ENCODE peak calls at places on chromosomes 11 and 22, in six cellular contexts. One of them, this sample, is unnamed.

GRCh38 chr11:44260081-44260480 is 49.9 kb downstream of the ALX4 start:
- DNase-seq in cardiac muscle cell: no peak
- DNase-seq in naive thymus-derived CD8-positive, alpha-beta T cell: no peak
- DNase-seq in CD4-positive, alpha-beta T cell: no peak
- DNase-seq in fibroblast of mammary gland: no peak
- DNase-seq in naive thymus-derived CD4-positive, alpha-beta T cell: no peak
- DNase-seq in this sample: no peak

GRCh38 chr11:59267738-59268475 is 55.2 kb upstream of the MPEG1 start:
- DNase-seq in cardiac muscle cell: no peak
- DNase-seq in naive thymus-derived CD8-positive, alpha-beta T cell: no peak
- DNase-seq in CD4-positive, alpha-beta T cell: no peak
- DNase-seq in fibroblast of mammary gland: peak
- DNase-seq in naive thymus-derived CD4-positive, alpha-beta T cell: no peak
- DNase-seq in this sample: no peak

GRCh38 chr11:93541884-93542752 is 1.1 kb downstream of the SMCO4 start:
- DNase-seq in cardiac muscle cell: peak
- DNase-seq in naive thymus-derived CD8-positive, alpha-beta T cell: peak
- DNase-seq in CD4-positive, alpha-beta T cell: peak
- DNase-seq in fibroblast of mammary gland: peak
- DNase-seq in naive thymus-derived CD4-positive, alpha-beta T cell: peak
- DNase-seq in this sample: peak

GRCh38 chr22:32589007-32589406 is 114.4 kb downstream of the FBXO7 start:
- DNase-seq in cardiac muscle cell: no peak
- DNase-seq in naive thymus-derived CD8-positive, alpha-beta T cell: no peak
- DNase-seq in CD4-positive, alpha-beta T cell: no peak
- DNase-seq in fibroblast of mammary gland: peak
- DNase-seq in naive thymus-derived CD4-positive, alpha-beta T cell: no peak
- DNase-seq in this sample: peak

GRCh38 chr11:12445001-12445400 is 67.6 kb downstream of the PARVA start:
- DNase-seq in cardiac muscle cell: no peak
- DNase-seq in naive thymus-derived CD8-positive, alpha-beta T cell: no peak
- DNase-seq in CD4-positive, alpha-beta T cell: no peak
- DNase-seq in fibroblast of mammary gland: no peak
- DNase-seq in naive thymus-derived CD4-positive, alpha-beta T cell: no peak
- DNase-seq in this sample: no peak

GRCh38 chr22:49261616-49262015 is 566.1 kb downstream of the BRD1 start:
- DNase-seq in cardiac muscle cell: no peak
- DNase-seq in naive thymus-derived CD8-positive, alpha-beta T cell: no peak
- DNase-seq in CD4-positive, alpha-beta T cell: no peak
- DNase-seq in fibroblast of mammary gland: no peak
- DNase-seq in naive thymus-derived CD4-positive, alpha-beta T cell: no peak
- DNase-seq in this sample: no peak

GRCh38 chr11:16136792-16137395 is 219.5 kb downstream of the SOX6 start:
- DNase-seq in cardiac muscle cell: no peak
- DNase-seq in naive thymus-derived CD8-positive, alpha-beta T cell: no peak
- DNase-seq in CD4-positive, alpha-beta T cell: no peak
- DNase-seq in fibroblast of mammary gland: no peak
- DNase-seq in naive thymus-derived CD4-positive, alpha-beta T cell: no peak
- DNase-seq in this sample: no peak

GRCh38 chr22:42836026-42836425 is 21.0 kb downstream of the ARFGAP3 start:
- DNase-seq in cardiac muscle cell: no peak
- DNase-seq in naive thymus-derived CD8-positive, alpha-beta T cell: no peak
- DNase-seq in CD4-positive, alpha-beta T cell: no peak
- DNase-seq in fibroblast of mammary gland: no peak
- DNase-seq in naive thymus-derived CD4-positive, alpha-beta T cell: no peak
- DNase-seq in this sample: no peak

GRCh38 chr11:3775761-3776406 is 21.5 kb downstream of the NUP98 start:
- DNase-seq in cardiac muscle cell: no peak
- DNase-seq in naive thymus-derived CD8-positive, alpha-beta T cell: no peak
- DNase-seq in CD4-positive, alpha-beta T cell: no peak
- DNase-seq in fibroblast of mammary gland: peak
- DNase-seq in naive thymus-derived CD4-positive, alpha-beta T cell: no peak
- DNase-seq in this sample: no peak

GRCh38 chr22:32342977-32343376 is 14.7 kb upstream of the RFPL3 start:
- DNase-seq in cardiac muscle cell: no peak
- DNase-seq in naive thymus-derived CD8-positive, alpha-beta T cell: no peak
- DNase-seq in CD4-positive, alpha-beta T cell: no peak
- DNase-seq in fibroblast of mammary gland: no peak
- DNase-seq in naive thymus-derived CD4-positive, alpha-beta T cell: no peak
- DNase-seq in this sample: no peak

GRCh38 chr11:62725686-62726085 is 1.6 kb downstream of the HNRNPUL2 start:
- DNase-seq in cardiac muscle cell: no peak
- DNase-seq in naive thymus-derived CD8-positive, alpha-beta T cell: no peak
- DNase-seq in CD4-positive, alpha-beta T cell: no peak
- DNase-seq in fibroblast of mammary gland: no peak
- DNase-seq in naive thymus-derived CD4-positive, alpha-beta T cell: no peak
- DNase-seq in this sample: no peak

GRCh38 chr11:94738746-94739145 is 29.4 kb upstream of the AMOTL1 start:
- DNase-seq in cardiac muscle cell: no peak
- DNase-seq in naive thymus-derived CD8-positive, alpha-beta T cell: no peak
- DNase-seq in CD4-positive, alpha-beta T cell: no peak
- DNase-seq in fibroblast of mammary gland: no peak
- DNase-seq in naive thymus-derived CD4-positive, alpha-beta T cell: no peak
- DNase-seq in this sample: no peak

GRCh38 chr11:65615950-65616574 is 486 bp downstream of the PCNX3 start:
- DNase-seq in cardiac muscle cell: peak
- DNase-seq in naive thymus-derived CD8-positive, alpha-beta T cell: no peak
- DNase-seq in CD4-positive, alpha-beta T cell: no peak
- DNase-seq in fibroblast of mammary gland: no peak
- DNase-seq in naive thymus-derived CD4-positive, alpha-beta T cell: no peak
- DNase-seq in this sample: peak

GRCh38 chr11:96486890-96487633 is 97.2 kb downstream of the JRKL start:
- DNase-seq in cardiac muscle cell: peak
- DNase-seq in naive thymus-derived CD8-positive, alpha-beta T cell: no peak
- DNase-seq in CD4-positive, alpha-beta T cell: no peak
- DNase-seq in fibroblast of mammary gland: no peak
- DNase-seq in naive thymus-derived CD4-positive, alpha-beta T cell: no peak
- DNase-seq in this sample: peak

GRCh38 chr11:20497124-20497792 is 102.2 kb upstream of the SLC6A5 start:
- DNase-seq in cardiac muscle cell: no peak
- DNase-seq in naive thymus-derived CD8-positive, alpha-beta T cell: no peak
- DNase-seq in CD4-positive, alpha-beta T cell: no peak
- DNase-seq in fibroblast of mammary gland: no peak
- DNase-seq in naive thymus-derived CD4-positive, alpha-beta T cell: no peak
- DNase-seq in this sample: no peak

GRCh38 chr11:128776434-128777284 is 82.8 kb downstream of the FLI1 start:
- DNase-seq in cardiac muscle cell: peak
- DNase-seq in naive thymus-derived CD8-positive, alpha-beta T cell: peak
- DNase-seq in CD4-positive, alpha-beta T cell: no peak
- DNase-seq in fibroblast of mammary gland: peak
- DNase-seq in naive thymus-derived CD4-positive, alpha-beta T cell: peak
- DNase-seq in this sample: peak

GRCh38 chr11:134560566-134561347 is 148.7 kb upstream of the B3GAT1 start:
- DNase-seq in cardiac muscle cell: peak
- DNase-seq in naive thymus-derived CD8-positive, alpha-beta T cell: no peak
- DNase-seq in CD4-positive, alpha-beta T cell: no peak
- DNase-seq in fibroblast of mammary gland: no peak
- DNase-seq in naive thymus-derived CD4-positive, alpha-beta T cell: no peak
- DNase-seq in this sample: no peak

GRCh38 chr11:35514481-35514880 is 10.9 kb downstream of the PAMR1 start:
- DNase-seq in cardiac muscle cell: no peak
- DNase-seq in naive thymus-derived CD8-positive, alpha-beta T cell: no peak
- DNase-seq in CD4-positive, alpha-beta T cell: no peak
- DNase-seq in fibroblast of mammary gland: no peak
- DNase-seq in naive thymus-derived CD4-positive, alpha-beta T cell: no peak
- DNase-seq in this sample: no peak

GRCh38 chr11:2787816-2788750 is 88.3 kb upstream of the KCNQ1OT1 start:
- DNase-seq in cardiac muscle cell: peak
- DNase-seq in naive thymus-derived CD8-positive, alpha-beta T cell: no peak
- DNase-seq in CD4-positive, alpha-beta T cell: no peak
- DNase-seq in fibroblast of mammary gland: no peak
- DNase-seq in naive thymus-derived CD4-positive, alpha-beta T cell: no peak
- DNase-seq in this sample: no peak

GRCh38 chr22:28024422-28024888 is 105.4 kb upstream of the PITPNB start:
- DNase-seq in cardiac muscle cell: no peak
- DNase-seq in naive thymus-derived CD8-positive, alpha-beta T cell: no peak
- DNase-seq in CD4-positive, alpha-beta T cell: no peak
- DNase-seq in fibroblast of mammary gland: no peak
- DNase-seq in naive thymus-derived CD4-positive, alpha-beta T cell: no peak
- DNase-seq in this sample: no peak

GRCh38 chr11:27563201-27563600 is 56.6 kb upstream of the LIN7C start:
- DNase-seq in cardiac muscle cell: no peak
- DNase-seq in naive thymus-derived CD8-positive, alpha-beta T cell: no peak
- DNase-seq in CD4-positive, alpha-beta T cell: no peak
- DNase-seq in fibroblast of mammary gland: peak
- DNase-seq in naive thymus-derived CD4-positive, alpha-beta T cell: no peak
- DNase-seq in this sample: peak

GRCh38 chr11:74037309-74037708 is 28.4 kb upstream of the UCP3 start:
- DNase-seq in cardiac muscle cell: no peak
- DNase-seq in naive thymus-derived CD8-positive, alpha-beta T cell: no peak
- DNase-seq in CD4-positive, alpha-beta T cell: no peak
- DNase-seq in fibroblast of mammary gland: peak
- DNase-seq in naive thymus-derived CD4-positive, alpha-beta T cell: no peak
- DNase-seq in this sample: no peak

GRCh38 chr11:2792376-2793250 is 92.8 kb upstream of the KCNQ1OT1 start:
- DNase-seq in cardiac muscle cell: no peak
- DNase-seq in naive thymus-derived CD8-positive, alpha-beta T cell: no peak
- DNase-seq in CD4-positive, alpha-beta T cell: no peak
- DNase-seq in fibroblast of mammary gland: no peak
- DNase-seq in naive thymus-derived CD4-positive, alpha-beta T cell: no peak
- DNase-seq in this sample: no peak

GRCh38 chr11:23723861-23724260 is 773.0 kb upstream of the LUZP2 start:
- DNase-seq in cardiac muscle cell: no peak
- DNase-seq in naive thymus-derived CD8-positive, alpha-beta T cell: no peak
- DNase-seq in CD4-positive, alpha-beta T cell: no peak
- DNase-seq in fibroblast of mammary gland: no peak
- DNase-seq in naive thymus-derived CD4-positive, alpha-beta T cell: no peak
- DNase-seq in this sample: no peak

GRCh38 chr11:11691296-11692141 is 69.7 kb upstream of the GALNT18 start:
- DNase-seq in cardiac muscle cell: no peak
- DNase-seq in naive thymus-derived CD8-positive, alpha-beta T cell: no peak
- DNase-seq in CD4-positive, alpha-beta T cell: no peak
- DNase-seq in fibroblast of mammary gland: no peak
- DNase-seq in naive thymus-derived CD4-positive, alpha-beta T cell: no peak
- DNase-seq in this sample: no peak

GRCh38 chr11:47991266-47991830 is 11.0 kb downstream of the PTPRJ start:
- DNase-seq in cardiac muscle cell: peak
- DNase-seq in naive thymus-derived CD8-positive, alpha-beta T cell: no peak
- DNase-seq in CD4-positive, alpha-beta T cell: no peak
- DNase-seq in fibroblast of mammary gland: no peak
- DNase-seq in naive thymus-derived CD4-positive, alpha-beta T cell: no peak
- DNase-seq in this sample: no peak

GRCh38 chr11:88288560-88288959 is 49.0 kb downstream of the CTSC start:
- DNase-seq in cardiac muscle cell: no peak
- DNase-seq in naive thymus-derived CD8-positive, alpha-beta T cell: no peak
- DNase-seq in CD4-positive, alpha-beta T cell: no peak
- DNase-seq in fibroblast of mammary gland: no peak
- DNase-seq in naive thymus-derived CD4-positive, alpha-beta T cell: no peak
- DNase-seq in this sample: no peak

GRCh38 chr22:47090591-47091240 is 328.3 kb downstream of the TBC1D22A start:
- DNase-seq in cardiac muscle cell: no peak
- DNase-seq in naive thymus-derived CD8-positive, alpha-beta T cell: peak
- DNase-seq in CD4-positive, alpha-beta T cell: peak
- DNase-seq in fibroblast of mammary gland: peak
- DNase-seq in naive thymus-derived CD4-positive, alpha-beta T cell: peak
- DNase-seq in this sample: peak

GRCh38 chr11:28673687-28674431 is 565.7 kb downstream of the METTL15 start:
- DNase-seq in cardiac muscle cell: no peak
- DNase-seq in naive thymus-derived CD8-positive, alpha-beta T cell: no peak
- DNase-seq in CD4-positive, alpha-beta T cell: no peak
- DNase-seq in fibroblast of mammary gland: peak
- DNase-seq in naive thymus-derived CD4-positive, alpha-beta T cell: no peak
- DNase-seq in this sample: no peak

GRCh38 chr11:35111171-35112055 is 27.6 kb upstream of the CD44 start:
- DNase-seq in cardiac muscle cell: no peak
- DNase-seq in naive thymus-derived CD8-positive, alpha-beta T cell: no peak
- DNase-seq in CD4-positive, alpha-beta T cell: no peak
- DNase-seq in fibroblast of mammary gland: peak
- DNase-seq in naive thymus-derived CD4-positive, alpha-beta T cell: no peak
- DNase-seq in this sample: peak

GRCh38 chr11:77865805-77866204 is 44.9 kb downstream of the AAMDC start:
- DNase-seq in cardiac muscle cell: no peak
- DNase-seq in naive thymus-derived CD8-positive, alpha-beta T cell: no peak
- DNase-seq in CD4-positive, alpha-beta T cell: no peak
- DNase-seq in fibroblast of mammary gland: peak
- DNase-seq in naive thymus-derived CD4-positive, alpha-beta T cell: no peak
- DNase-seq in this sample: no peak

GRCh38 chr11:45169310-45170072 is 23.1 kb downstream of the PRDM11 start:
- DNase-seq in cardiac muscle cell: no peak
- DNase-seq in naive thymus-derived CD8-positive, alpha-beta T cell: no peak
- DNase-seq in CD4-positive, alpha-beta T cell: no peak
- DNase-seq in fibroblast of mammary gland: no peak
- DNase-seq in naive thymus-derived CD4-positive, alpha-beta T cell: no peak
- DNase-seq in this sample: no peak

GRCh38 chr11:44110231-44110679 is 14.8 kb downstream of the EXT2 start:
- DNase-seq in cardiac muscle cell: peak
- DNase-seq in naive thymus-derived CD8-positive, alpha-beta T cell: peak
- DNase-seq in CD4-positive, alpha-beta T cell: peak
- DNase-seq in fibroblast of mammary gland: peak
- DNase-seq in naive thymus-derived CD4-positive, alpha-beta T cell: peak
- DNase-seq in this sample: peak

GRCh38 chr22:26170112-26170492 is 840 bp downstream of the SEZ6L start:
- DNase-seq in cardiac muscle cell: no peak
- DNase-seq in naive thymus-derived CD8-positive, alpha-beta T cell: no peak
- DNase-seq in CD4-positive, alpha-beta T cell: no peak
- DNase-seq in fibroblast of mammary gland: no peak
- DNase-seq in naive thymus-derived CD4-positive, alpha-beta T cell: no peak
- DNase-seq in this sample: no peak

GRCh38 chr11:104214517-104214916 is 50.6 kb upstream of the PDGFD start:
- DNase-seq in cardiac muscle cell: no peak
- DNase-seq in naive thymus-derived CD8-positive, alpha-beta T cell: no peak
- DNase-seq in CD4-positive, alpha-beta T cell: no peak
- DNase-seq in fibroblast of mammary gland: no peak
- DNase-seq in naive thymus-derived CD4-positive, alpha-beta T cell: no peak
- DNase-seq in this sample: no peak

GRCh38 chr11:34749666-34750659 is 129.1 kb downstream of the EHF start:
- DNase-seq in cardiac muscle cell: no peak
- DNase-seq in naive thymus-derived CD8-positive, alpha-beta T cell: no peak
- DNase-seq in CD4-positive, alpha-beta T cell: no peak
- DNase-seq in fibroblast of mammary gland: peak
- DNase-seq in naive thymus-derived CD4-positive, alpha-beta T cell: no peak
- DNase-seq in this sample: peak

This sample was measured in cardiac fibroblast.